ENCODE peak calls at places on chromosomes 6 and 20, in ten cellular contexts. G is stimulated activated CD8-positive, alpha-beta memory T cell treated with anti-CD3 and anti-CD28 coated beads, Interleukin-15, amount 100 ng/mL, for 4 hours; N is stromal cell of bone marrow; L is SHP77; A is head of caudate nucleus; R is A172; K is NCI-H146; Q is EL; H is astrocyte of the cerebellum; B is NCI-H2227 treated with DMSO at 0.1 percent for 48 hours. X is an unnamed sample.

GRCh38 chr20:32509639-32510066 is 75.5 kb downstream of the NOL4L start:
- DNase-seq in K (peak), H (no peak), G (no peak), B (no peak), N (no peak), A (no peak), Q (peak), L (peak), R (peak), X (no peak)

GRCh38 chr6:169810066-169810989 is 58.9 kb downstream of the ERMARD start:
- DNase-seq in N (no peak), G (no peak), R (no peak), K (peak), L (peak), A (no peak), B (no peak), Q (no peak), H (no peak), X (no peak)

GRCh38 chr6:42424906-42425474 is 26.7 kb downstream of the TRERF1 start:
- DNase-seq in R (no peak), A (no peak), K (no peak), H (no peak), Q (no peak), N (no peak), G (no peak), B (no peak), L (no peak), X (no peak)

GRCh38 chr6:44024597-44025219 is 102.5 kb downstream of the MRPL14 start:
- DNase-seq in Q (no peak), B (no peak), G (no peak), N (no peak), L (no peak), H (no peak), A (no peak), R (no peak), K (no peak), X (no peak)

GRCh38 chr6:141653590-141653989 is 479.1 kb upstream of the GJE1 start:
- DNase-seq in G (no peak), H (no peak), N (no peak), Q (peak), B (no peak), L (no peak), R (no peak), K (peak), A (no peak), X (no peak)

GRCh38 chr6:139940741-139941712 is 566.6 kb upstream of the CITED2 start:
- DNase-seq in H (no peak), N (peak), A (no peak), K (no peak), B (no peak), Q (no peak), R (no peak), G (no peak), L (no peak), X (no peak)

GRCh38 chr6:13413906-13414555 is 73.4 kb downstream of the GFOD1 start:
- DNase-seq in B (no peak), L (no peak), Q (no peak), K (no peak), A (no peak), R (no peak), N (no peak), H (no peak), G (no peak), X (no peak)

GRCh38 chr6:31908791-31909190 is 6.9 kb upstream of the ZBTB12 start:
- DNase-seq in H (no peak), L (no peak), Q (peak), A (no peak), G (no peak), N (peak), K (no peak), R (no peak), B (no peak), X (no peak)

GRCh38 chr6:139763468-139764214 is 389.2 kb upstream of the CITED2 start:
- DNase-seq in L (no peak), N (no peak), A (no peak), R (peak), H (no peak), Q (peak), B (no peak), K (no peak), G (no peak), X (no peak)

GRCh38 chr20:24208652-24209051 is 220.1 kb upstream of the GGTLC1 start:
- DNase-seq in L (no peak), B (no peak), Q (no peak), N (no peak), R (peak), A (no peak), K (no peak), H (no peak), G (no peak), X (no peak)

GRCh38 chr6:131382646-131383045 is 190.4 kb upstream of the ARG1 start:
- DNase-seq in H (no peak), A (no peak), K (peak), B (no peak), Q (no peak), N (no peak), R (no peak), L (peak), G (no peak), X (no peak)

GRCh38 chr20:9119776-9120175 is 50.9 kb downstream of the PLCB4 start:
- DNase-seq in G (no peak), K (peak), B (no peak), A (peak), L (no peak), Q (peak), N (no peak), R (peak), H (no peak), X (no peak)

GRCh38 chr6:68710496-68710895 is 75.4 kb downstream of the ADGRB3 start:
- DNase-seq in N (no peak), B (no peak), A (no peak), Q (no peak), K (no peak), R (no peak), L (no peak), G (no peak), H (no peak), X (no peak)

GRCh38 chr20:54219751-54220426 is 12.0 kb downstream of the PFDN4 start:
- DNase-seq in K (peak), L (peak), Q (peak), N (peak), B (no peak), H (peak), A (no peak), R (peak), G (no peak), X (no peak)

GRCh38 chr6:150282806-150283205 is 86.0 kb upstream of the IYD start:
- DNase-seq in L (no peak), N (peak), G (no peak), K (no peak), R (no peak), Q (no peak), H (no peak), B (no peak), A (no peak), X (no peak)

GRCh38 chr6:161038229-161039003 is 46.8 kb downstream of the MAP3K4 start:
- DNase-seq in A (no peak), H (peak), K (no peak), N (peak), Q (peak), R (peak), B (no peak), G (no peak), L (no peak), X (no peak)

GRCh38 chr6:28490191-28490890 is 25.3 kb downstream of the GPX6 start:
- DNase-seq in R (peak), L (no peak), B (peak), Q (no peak), G (no peak), A (no peak), K (no peak), N (no peak), H (no peak), X (no peak)

X was measured in esophagus squamous epithelium.